ENCODE peak calls at places on chromosomes 7 and 10, in eight cellular contexts. F is AG09319; K is cerebellum; Y is epithelial cell of esophagus; P is skeletal muscle cell; Q is activated naive CD8-positive, alpha-beta T cell treated with anti-CD3 and anti-CD28 coated beads, Interleukin-2, amount 50 U/mL, for 16 hours; X is NCI-H510A treated with DMSO at 0.1 percent for 48 hours; Z is activated naive CD4-positive, alpha-beta T cell. A is an unnamed sample.

GRCh38 chr7:149570784-149571183 is 73.2 kb upstream of the ZNF746 start:
- DNase-seq in P (no peak), Y (no peak), K (no peak), Q (no peak), F (no peak), Z (no peak), X (no peak), A (no peak)

GRCh38 chr10:58512470-58513188 is at the start of gene BICC1:
- DNase-seq in P (no peak), Q (no peak), Z (no peak), K (no peak), X (peak), Y (peak), F (no peak), A (peak)

GRCh38 chr7:196283-196682 is 3.9 kb downstream of the FAM20C start:
- DNase-seq in Y (no peak), P (no peak), K (no peak), F (no peak), X (no peak), Q (no peak), Z (no peak), A (no peak)

GRCh38 chr10:133182791-133183645 is 23.0 kb downstream of the KNDC1 start:
- DNase-seq in Z (no peak), Y (no peak), K (no peak), Q (no peak), F (no peak), P (no peak), X (no peak), A (no peak)

GRCh38 chr7:80591654-80592053 is 46.8 kb upstream of the CD36 start:
- DNase-seq in Q (no peak), P (no peak), F (no peak), Y (no peak), X (no peak), K (no peak), Z (no peak), A (no peak)

GRCh38 chr7:80467069-80467468 is 44.8 kb downstream of the GNAT3 start:
- DNase-seq in Z (no peak), Y (no peak), X (no peak), K (no peak), Q (no peak), F (no peak), P (no peak), A (no peak)

GRCh38 chr7:22851140-22851539 is 28.5 kb upstream of the TOMM7 start:
- DNase-seq in Z (no peak), X (no peak), F (no peak), K (no peak), Y (peak), Q (no peak), P (no peak), A (no peak)

GRCh38 chr7:7719235-7719634 is 828 bp upstream of the RPA3 start:
- DNase-seq in K (no peak), Q (peak), P (peak), X (peak), Y (peak), Z (no peak), F (peak), A (peak)

GRCh38 chr7:2012981-2013380 is 219.8 kb downstream of the MAD1L1 start:
- DNase-seq in F (no peak), Q (no peak), K (no peak), Y (no peak), P (no peak), X (peak), Z (no peak), A (no peak)

GRCh38 chr10:27998178-27998953 is 513 bp downstream of the ODAD2 start:
- DNase-seq in Z (no peak), F (no peak), Y (no peak), P (no peak), K (no peak), X (peak), Q (no peak), A (no peak)

GRCh38 chr10:52297727-52298126 is 16.4 kb upstream of the DKK1 start:
- DNase-seq in Z (no peak), Q (no peak), P (no peak), F (no peak), X (no peak), K (no peak), Y (no peak), A (no peak)

GRCh38 chr7:98280791-98281756 is at the start of gene BRI3:
- DNase-seq in Y (peak), Q (peak), P (peak), F (peak), X (peak), K (peak), Z (peak), A (no peak)

GRCh38 chr7:152869677-152870051 is 110.1 kb downstream of the ACTR3B start:
- DNase-seq in P (no peak), Z (no peak), F (no peak), X (no peak), K (no peak), Q (no peak), Y (no peak), A (no peak)

GRCh38 chr7:137844690-137845425 is 1.9 kb downstream of the DGKI start:
- DNase-seq in X (no peak), F (no peak), P (no peak), Z (no peak), Y (no peak), Q (no peak), K (no peak), A (no peak)

GRCh38 chr10:23965880-23966279 is 243.1 kb upstream of the KIAA1217 start:
- DNase-seq in P (no peak), F (no peak), Z (no peak), X (no peak), K (no peak), Q (no peak), Y (no peak), A (no peak)

GRCh38 chr7:92306153-92306552 is 60.4 kb downstream of the ANKIB1 start:
- DNase-seq in P (no peak), X (no peak), K (no peak), F (no peak), Z (no peak), Q (no peak), Y (peak), A (peak)

GRCh38 chr7:1643270-1644092 is 26.6 kb upstream of the ELFN1 start:
- DNase-seq in Z (no peak), F (no peak), Y (no peak), Q (no peak), K (no peak), X (no peak), P (no peak), A (no peak)

GRCh38 chr10:62258926-62259325 is 9.7 kb downstream of the RTKN2 start:
- DNase-seq in K (no peak), P (no peak), Q (no peak), Y (peak), F (no peak), Z (no peak), X (no peak), A (no peak)

GRCh38 chr10:124152781-124153600 is 59.6 kb upstream of the CHST15 start:
- DNase-seq in F (no peak), Y (peak), P (peak), Q (no peak), K (no peak), X (peak), Z (no peak), A (peak)

GRCh38 chr7:83366629-83367028 is 203.9 kb upstream of the PCLO start:
- DNase-seq in Q (no peak), Y (no peak), P (no peak), X (peak), F (no peak), Z (no peak), K (no peak), A (no peak)

GRCh38 chr7:130071701-130072622 is 1.6 kb downstream of the KLHDC10 start:
- DNase-seq in X (peak), P (peak), Q (no peak), K (peak), F (peak), Z (no peak), Y (peak), A (peak)

GRCh38 chr7:50507898-50508470 is 57.2 kb downstream of the DDC start:
- DNase-seq in K (no peak), Q (no peak), P (no peak), Z (no peak), Y (no peak), X (peak), F (no peak), A (no peak)

GRCh38 chr10:110632591-110633215 is 11.4 kb upstream of the RBM20 start:
- DNase-seq in Q (no peak), X (no peak), Z (no peak), Y (peak), K (no peak), P (no peak), F (no peak), A (peak)

GRCh38 chr7:91940171-91940570 is 491 bp upstream of the AKAP9 start:
- DNase-seq in X (peak), K (peak), F (no peak), P (no peak), Y (peak), Q (no peak), Z (no peak), A (no peak)

GRCh38 chr10:111972109-111972508 is 211.5 kb downstream of the GPAM start:
- DNase-seq in Q (no peak), Z (no peak), X (no peak), F (no peak), Y (no peak), P (no peak), K (no peak), A (no peak)

GRCh38 chr7:130917669-130918128 is 183.7 kb upstream of the KLF14 start:
- DNase-seq in X (no peak), Z (no peak), Y (peak), P (no peak), F (no peak), K (no peak), Q (no peak), A (peak)

GRCh38 chr10:124290095-124290795 is 128.5 kb downstream of the OAT start:
- DNase-seq in K (peak), Q (no peak), Y (no peak), Z (no peak), F (peak), P (peak), X (no peak), A (no peak)

GRCh38 chr7:157129907-157130460 is 8.7 kb upstream of the UBE3C start:
- DNase-seq in X (no peak), Q (no peak), F (no peak), K (no peak), Y (no peak), Z (no peak), P (no peak), A (no peak)

GRCh38 chr7:46900312-46901263 is 681.3 kb downstream of the TNS3 start:
- DNase-seq in K (no peak), Q (no peak), Z (no peak), P (no peak), X (no peak), F (no peak), Y (no peak), A (no peak)

GRCh38 chr7:142882338-142882678 is 3.2 kb downstream of the TRPV6 start:
- DNase-seq in Q (no peak), Y (no peak), Z (no peak), P (no peak), X (no peak), K (no peak), F (no peak), A (no peak)

A was measured in foreskin keratinocyte.